ENCODE peak calls at places on chromosomes 16 and 17, in ten cellular contexts. One of them, this sample, is unnamed.

GRCh38 chr17:48045270-48046001 is 2.7 kb upstream of the NFE2L1 start:
- DNase-seq in left ventricle myocardium inferior: no peak
- DNase-seq in astrocyte of the spinal cord: no peak
- DNase-seq in fibroblast of mammary gland: peak
- DNase-seq in psoas muscle: no peak
- DNase-seq in A549: no peak
- DNase-seq in neuronal stem cell: no peak
- DNase-seq in hepatocyte: peak
- DNase-seq in AG04450: no peak
- DNase-seq in thoracic aorta: no peak
- DNase-seq in this sample: peak

GRCh38 chr16:84378567-84378966 is 10.2 kb downstream of the ATP2C2 start:
- DNase-seq in psoas muscle: no peak
- DNase-seq in astrocyte of the spinal cord: no peak
- DNase-seq in neuronal stem cell: no peak
- DNase-seq in left ventricle myocardium inferior: no peak
- DNase-seq in AG04450: no peak
- DNase-seq in fibroblast of mammary gland: no peak
- DNase-seq in thoracic aorta: no peak
- DNase-seq in hepatocyte: no peak
- DNase-seq in A549: no peak
- DNase-seq in this sample: no peak

GRCh38 chr17:59331929-59332889 is 754 bp downstream of the YPEL2 start:
- DNase-seq in left ventricle myocardium inferior: peak
- DNase-seq in fibroblast of mammary gland: no peak
- DNase-seq in psoas muscle: peak
- DNase-seq in A549: no peak
- DNase-seq in astrocyte of the spinal cord: no peak
- DNase-seq in thoracic aorta: no peak
- DNase-seq in AG04450: no peak
- DNase-seq in neuronal stem cell: peak
- DNase-seq in hepatocyte: peak
- DNase-seq in this sample: no peak

GRCh38 chr17:66652840-66653507 is 181.9 kb upstream of the CACNG5 start:
- DNase-seq in astrocyte of the spinal cord: no peak
- DNase-seq in hepatocyte: no peak
- DNase-seq in thoracic aorta: no peak
- DNase-seq in AG04450: no peak
- DNase-seq in A549: no peak
- DNase-seq in neuronal stem cell: no peak
- DNase-seq in left ventricle myocardium inferior: no peak
- DNase-seq in fibroblast of mammary gland: peak
- DNase-seq in psoas muscle: no peak
- DNase-seq in this sample: peak

GRCh38 chr16:30430428-30430970 is 669 bp upstream of the DCTPP1 start:
- DNase-seq in fibroblast of mammary gland: peak
- DNase-seq in AG04450: no peak
- DNase-seq in left ventricle myocardium inferior: peak
- DNase-seq in thoracic aorta: no peak
- DNase-seq in psoas muscle: peak
- DNase-seq in A549: no peak
- DNase-seq in neuronal stem cell: no peak
- DNase-seq in hepatocyte: no peak
- DNase-seq in astrocyte of the spinal cord: no peak
- DNase-seq in this sample: no peak

GRCh38 chr16:35629001-35629400 is 2169.6 kb downstream of the TP53TG3F start:
- DNase-seq in fibroblast of mammary gland: no peak
- DNase-seq in astrocyte of the spinal cord: no peak
- DNase-seq in A549: no peak
- DNase-seq in thoracic aorta: no peak
- DNase-seq in neuronal stem cell: no peak
- DNase-seq in AG04450: no peak
- DNase-seq in hepatocyte: no peak
- DNase-seq in left ventricle myocardium inferior: no peak
- DNase-seq in psoas muscle: no peak
- DNase-seq in this sample: no peak

GRCh38 chr16:87076950-87077749 is 240.0 kb downstream of the C16orf95 start:
- DNase-seq in astrocyte of the spinal cord: peak
- DNase-seq in fibroblast of mammary gland: peak
- DNase-seq in thoracic aorta: no peak
- DNase-seq in neuronal stem cell: no peak
- DNase-seq in psoas muscle: no peak
- DNase-seq in left ventricle myocardium inferior: peak
- DNase-seq in hepatocyte: peak
- DNase-seq in AG04450: peak
- DNase-seq in A549: peak
- DNase-seq in this sample: peak

GRCh38 chr16:75644240-75645012 is 3.0 kb downstream of the KARS1 start:
- DNase-seq in neuronal stem cell: no peak
- DNase-seq in thoracic aorta: no peak
- DNase-seq in left ventricle myocardium inferior: no peak
- DNase-seq in psoas muscle: no peak
- DNase-seq in fibroblast of mammary gland: no peak
- DNase-seq in A549: no peak
- DNase-seq in AG04450: no peak
- DNase-seq in hepatocyte: no peak
- DNase-seq in astrocyte of the spinal cord: no peak
- DNase-seq in this sample: no peak

GRCh38 chr17:17377071-17377487 is 73.9 kb downstream of the NT5M start:
- DNase-seq in A549: no peak
- DNase-seq in AG04450: no peak
- DNase-seq in fibroblast of mammary gland: no peak
- DNase-seq in psoas muscle: no peak
- DNase-seq in neuronal stem cell: no peak
- DNase-seq in thoracic aorta: no peak
- DNase-seq in astrocyte of the spinal cord: no peak
- DNase-seq in hepatocyte: no peak
- DNase-seq in left ventricle myocardium inferior: no peak
- DNase-seq in this sample: no peak

GRCh38 chr17:80108321-80108971 is 7.1 kb downstream of the GAA start:
- DNase-seq in A549: no peak
- DNase-seq in AG04450: no peak
- DNase-seq in astrocyte of the spinal cord: no peak
- DNase-seq in fibroblast of mammary gland: no peak
- DNase-seq in neuronal stem cell: no peak
- DNase-seq in hepatocyte: peak
- DNase-seq in psoas muscle: no peak
- DNase-seq in left ventricle myocardium inferior: no peak
- DNase-seq in thoracic aorta: no peak
- DNase-seq in this sample: no peak

GRCh38 chr16:27217256-27217655 is 13.9 kb downstream of the KDM8 start:
- DNase-seq in astrocyte of the spinal cord: peak
- DNase-seq in fibroblast of mammary gland: peak
- DNase-seq in thoracic aorta: no peak
- DNase-seq in A549: no peak
- DNase-seq in neuronal stem cell: no peak
- DNase-seq in hepatocyte: no peak
- DNase-seq in left ventricle myocardium inferior: no peak
- DNase-seq in psoas muscle: no peak
- DNase-seq in AG04450: no peak
- DNase-seq in this sample: peak

GRCh38 chr17:50397111-50397918 is at the start of gene LRRC59:
- DNase-seq in fibroblast of mammary gland: peak
- DNase-seq in thoracic aorta: peak
- DNase-seq in neuronal stem cell: peak
- DNase-seq in A549: peak
- DNase-seq in hepatocyte: peak
- DNase-seq in psoas muscle: peak
- DNase-seq in astrocyte of the spinal cord: peak
- DNase-seq in left ventricle myocardium inferior: peak
- DNase-seq in AG04450: peak
- DNase-seq in this sample: peak

GRCh38 chr17:50394711-50395110 is 2.6 kb downstream of the LRRC59 start:
- DNase-seq in astrocyte of the spinal cord: no peak
- DNase-seq in left ventricle myocardium inferior: no peak
- DNase-seq in hepatocyte: no peak
- DNase-seq in psoas muscle: no peak
- DNase-seq in AG04450: no peak
- DNase-seq in A549: no peak
- DNase-seq in fibroblast of mammary gland: peak
- DNase-seq in neuronal stem cell: no peak
- DNase-seq in thoracic aorta: no peak
- DNase-seq in this sample: no peak

GRCh38 chr17:50396261-50397110 is 837 bp downstream of the LRRC59 start:
- DNase-seq in left ventricle myocardium inferior: no peak
- DNase-seq in AG04450: no peak
- DNase-seq in hepatocyte: peak
- DNase-seq in psoas muscle: peak
- DNase-seq in A549: peak
- DNase-seq in neuronal stem cell: peak
- DNase-seq in thoracic aorta: peak
- DNase-seq in fibroblast of mammary gland: peak
- DNase-seq in astrocyte of the spinal cord: peak
- DNase-seq in this sample: peak

GRCh38 chr17:50393700-50394099 is 3.6 kb downstream of the LRRC59 start:
- DNase-seq in A549: no peak
- DNase-seq in astrocyte of the spinal cord: no peak
- DNase-seq in AG04450: no peak
- DNase-seq in thoracic aorta: no peak
- DNase-seq in fibroblast of mammary gland: no peak
- DNase-seq in left ventricle myocardium inferior: no peak
- DNase-seq in psoas muscle: no peak
- DNase-seq in hepatocyte: no peak
- DNase-seq in neuronal stem cell: no peak
- DNase-seq in this sample: no peak

GRCh38 chr17:50397919-50398285 is 579 bp upstream of the LRRC59 start:
- DNase-seq in A549: no peak
- DNase-seq in psoas muscle: no peak
- DNase-seq in astrocyte of the spinal cord: no peak
- DNase-seq in fibroblast of mammary gland: no peak
- DNase-seq in left ventricle myocardium inferior: no peak
- DNase-seq in neuronal stem cell: no peak
- DNase-seq in AG04450: no peak
- DNase-seq in thoracic aorta: no peak
- DNase-seq in hepatocyte: no peak
- DNase-seq in this sample: no peak
- H3K4me3 ChIP-seq in A549: peak
- H3K4me3 ChIP-seq in psoas muscle: peak
- H3K4me3 ChIP-seq in astrocyte of the spinal cord: no peak
- H3K4me3 ChIP-seq in fibroblast of mammary gland: peak
- H3K4me3 ChIP-seq in left ventricle myocardium inferior: peak
- H3K4me3 ChIP-seq in neuronal stem cell: no peak
- H3K4me3 ChIP-seq in AG04450: peak
- H3K4me3 ChIP-seq in thoracic aorta: peak
- H3K4me3 ChIP-seq in hepatocyte: no peak
- H3K4me3 ChIP-seq in this sample: no peak

GRCh38 chr16:85903576-85903975 is 4.6 kb downstream of the IRF8 start:
- DNase-seq in psoas muscle: no peak
- DNase-seq in hepatocyte: no peak
- DNase-seq in A549: no peak
- DNase-seq in left ventricle myocardium inferior: no peak
- DNase-seq in neuronal stem cell: no peak
- DNase-seq in AG04450: no peak
- DNase-seq in astrocyte of the spinal cord: no peak
- DNase-seq in fibroblast of mammary gland: no peak
- DNase-seq in thoracic aorta: no peak
- DNase-seq in this sample: no peak
- H3K4me3 ChIP-seq in psoas muscle: no peak
- H3K4me3 ChIP-seq in hepatocyte: no peak
- H3K4me3 ChIP-seq in A549: no peak
- H3K4me3 ChIP-seq in left ventricle myocardium inferior: no peak
- H3K4me3 ChIP-seq in neuronal stem cell: no peak
- H3K4me3 ChIP-seq in AG04450: no peak
- H3K4me3 ChIP-seq in astrocyte of the spinal cord: no peak
- H3K4me3 ChIP-seq in fibroblast of mammary gland: no peak
- H3K4me3 ChIP-seq in thoracic aorta: no peak
- H3K4me3 ChIP-seq in this sample: no peak

DNA sequence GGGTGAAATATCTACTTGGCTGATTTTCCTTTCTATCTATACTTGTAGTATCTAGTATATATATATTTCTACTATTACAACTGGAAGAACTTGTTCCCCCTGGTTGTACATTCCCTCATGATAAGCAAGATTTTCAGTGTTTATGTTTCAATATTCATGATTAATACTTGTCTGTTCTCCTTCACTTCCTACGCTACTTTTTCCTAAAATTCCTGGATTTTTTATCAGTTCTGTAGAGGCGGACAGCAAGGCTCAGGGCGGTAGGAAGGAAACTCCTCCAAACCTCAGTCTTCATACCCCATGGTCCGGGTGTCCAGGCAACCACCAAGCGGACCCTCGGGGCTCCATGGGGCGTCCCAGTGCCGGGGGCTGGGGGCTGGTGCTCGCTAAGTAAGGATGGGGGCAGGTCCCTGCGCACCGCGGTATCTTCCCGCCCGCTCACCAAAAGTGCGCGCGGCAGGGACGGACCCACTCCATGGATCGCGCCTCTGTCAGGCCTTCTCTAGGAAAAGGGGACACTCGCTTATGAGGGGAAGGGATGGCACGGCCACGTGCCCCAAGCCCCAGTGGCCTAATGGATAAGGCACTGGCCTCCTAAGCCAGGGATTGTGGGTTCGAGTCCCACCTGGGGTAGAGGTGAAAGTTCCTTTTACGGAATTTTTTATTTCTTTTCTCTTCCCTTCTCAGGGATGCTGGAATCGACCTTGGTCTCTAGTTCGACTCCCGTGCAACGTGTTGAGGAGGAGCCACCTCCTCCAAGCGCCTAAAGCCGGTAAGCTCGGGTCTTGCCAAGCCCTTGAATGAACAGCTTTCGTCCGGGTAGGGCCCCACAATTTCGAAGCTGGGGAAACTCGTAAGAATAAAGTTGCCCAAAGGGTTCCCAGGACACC is 13.2 kb downstream of the ATP5PD start:
- DNase-seq in thoracic aorta: peak
- DNase-seq in psoas muscle: peak
- DNase-seq in neuronal stem cell: peak
- DNase-seq in A549: peak
- DNase-seq in astrocyte of the spinal cord: peak
- DNase-seq in AG04450: peak
- DNase-seq in left ventricle myocardium inferior: peak
- DNase-seq in fibroblast of mammary gland: peak
- DNase-seq in hepatocyte: peak
- DNase-seq in this sample: peak
- H3K4me3 ChIP-seq in thoracic aorta: peak
- H3K4me3 ChIP-seq in psoas muscle: peak
- H3K4me3 ChIP-seq in neuronal stem cell: peak
- H3K4me3 ChIP-seq in A549: peak
- H3K4me3 ChIP-seq in astrocyte of the spinal cord: peak
- H3K4me3 ChIP-seq in AG04450: peak
- H3K4me3 ChIP-seq in left ventricle myocardium inferior: peak
- H3K4me3 ChIP-seq in fibroblast of mammary gland: peak
- H3K4me3 ChIP-seq in hepatocyte: peak
- H3K4me3 ChIP-seq in this sample: peak

DNA sequence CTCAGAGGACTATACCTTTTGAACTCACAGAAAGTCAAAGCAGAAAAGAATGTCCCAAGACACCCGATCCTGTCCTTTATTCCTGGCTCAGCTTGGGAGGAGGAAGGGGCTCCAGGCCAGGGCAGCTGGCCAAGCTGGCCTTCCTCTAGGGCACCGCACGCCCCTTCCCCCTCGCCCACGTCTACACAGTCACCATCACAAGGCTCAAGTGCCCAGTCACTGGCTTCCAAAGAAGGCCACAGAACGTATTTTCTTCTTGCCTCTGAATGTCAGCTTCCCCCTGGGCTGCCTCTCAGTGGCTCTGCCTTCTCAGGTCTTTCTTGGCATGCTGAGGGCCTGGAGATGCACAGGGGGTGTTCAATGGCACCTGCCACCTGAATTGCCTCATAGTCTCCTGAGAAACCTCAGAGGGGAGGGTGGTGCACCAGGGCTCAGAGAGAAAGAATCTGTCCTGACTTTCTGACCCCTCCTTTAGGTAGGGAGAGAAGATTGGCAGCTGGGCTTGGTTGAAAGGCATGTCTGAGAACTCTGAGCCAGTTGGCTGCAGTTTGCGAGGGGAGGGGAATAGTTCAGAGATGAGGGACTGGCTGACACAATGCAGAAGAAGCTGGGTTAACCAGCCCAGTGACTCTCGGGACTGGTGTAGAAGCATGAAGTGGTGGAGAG is 2.1 kb downstream of the DHRS11 start:
- DNase-seq in astrocyte of the spinal cord: no peak
- DNase-seq in neuronal stem cell: no peak
- DNase-seq in left ventricle myocardium inferior: no peak
- DNase-seq in thoracic aorta: no peak
- DNase-seq in psoas muscle: no peak
- DNase-seq in fibroblast of mammary gland: no peak
- DNase-seq in AG04450: no peak
- DNase-seq in hepatocyte: peak
- DNase-seq in A549: no peak
- DNase-seq in this sample: no peak
- H3K4me3 ChIP-seq in astrocyte of the spinal cord: no peak
- H3K4me3 ChIP-seq in neuronal stem cell: no peak
- H3K4me3 ChIP-seq in left ventricle myocardium inferior: no peak
- H3K4me3 ChIP-seq in thoracic aorta: no peak
- H3K4me3 ChIP-seq in psoas muscle: no peak
- H3K4me3 ChIP-seq in fibroblast of mammary gland: no peak
- H3K4me3 ChIP-seq in AG04450: no peak
- H3K4me3 ChIP-seq in hepatocyte: no peak
- H3K4me3 ChIP-seq in A549: no peak
- H3K4me3 ChIP-seq in this sample: no peak